ENCODE peak calls at places on chromosomes 6 and 20, in four cellular contexts. B is HepG2, T is Panc1, I is stomach. W is an unnamed sample.

GRCh38 chr6:100726741-100727140 is 154.4 kb downstream of the ASCC3 start:
- DNase-seq in I (no peak), T (no peak), B (no peak), W (no peak)

GRCh38 chr6:100504786-100505737 is 40.3 kb upstream of the SIM1 start:
- DNase-seq in T (peak), I (no peak), B (no peak), W (peak)

GRCh38 chr20:17856837-17857605 is 111.6 kb downstream of the SNX5 start:
- DNase-seq in I (no peak), B (no peak), T (no peak), W (no peak)

GRCh38 chr6:100203391-100203790 is 209.4 kb upstream of the MCHR2 start:
- DNase-seq in I (no peak), B (no peak), T (no peak), W (no peak)

GRCh38 chr6:39430968-39431523 is 108.5 kb upstream of the KCNK16 start:
- DNase-seq in B (no peak), T (no peak), I (peak), W (peak)

GRCh38 chr20:39259010-39259803 is 297.1 kb downstream of the DHX35 start:
- DNase-seq in I (no peak), T (no peak), B (no peak), W (no peak)

GRCh38 chr20:38631155-38632022 is 29.8 kb downstream of the ARHGAP40 start:
- DNase-seq in T (no peak), B (no peak), I (no peak), W (no peak)

GRCh38 chr6:16414205-16414604 is 175.8 kb downstream of the GMPR start:
- DNase-seq in B (no peak), I (no peak), T (no peak), W (no peak)

GRCh38 chr20:10033905-10034304 is 882 bp upstream of the ANKEF1 start:
- DNase-seq in I (no peak), T (no peak), B (no peak), W (no peak)

GRCh38 chr6:169340395-169340794 is 86.7 kb upstream of the THBS2 start:
- DNase-seq in I (no peak), T (no peak), B (no peak), W (no peak)
- H3K4me3 ChIP-seq in I (no peak), T (no peak), B (no peak), W (no peak)

GRCh38 chr6:41100871-41101287 is 28.1 kb downstream of the NFYA start:
- DNase-seq in I (no peak), B (no peak), T (no peak), W (no peak)
- TF ChIP-seq POLR2AphosphoS5 in I (no peak), B (no peak), T (no peak), W (no peak)

GRCh38 chr6:112163295-112164257 is 76.2 kb downstream of the FAM229B start:
- DNase-seq in I (peak), B (peak), T (peak), W (no peak)
- TF ChIP-seq CTCF in I (peak), B (peak), T (peak), W (no peak)

DNA sequence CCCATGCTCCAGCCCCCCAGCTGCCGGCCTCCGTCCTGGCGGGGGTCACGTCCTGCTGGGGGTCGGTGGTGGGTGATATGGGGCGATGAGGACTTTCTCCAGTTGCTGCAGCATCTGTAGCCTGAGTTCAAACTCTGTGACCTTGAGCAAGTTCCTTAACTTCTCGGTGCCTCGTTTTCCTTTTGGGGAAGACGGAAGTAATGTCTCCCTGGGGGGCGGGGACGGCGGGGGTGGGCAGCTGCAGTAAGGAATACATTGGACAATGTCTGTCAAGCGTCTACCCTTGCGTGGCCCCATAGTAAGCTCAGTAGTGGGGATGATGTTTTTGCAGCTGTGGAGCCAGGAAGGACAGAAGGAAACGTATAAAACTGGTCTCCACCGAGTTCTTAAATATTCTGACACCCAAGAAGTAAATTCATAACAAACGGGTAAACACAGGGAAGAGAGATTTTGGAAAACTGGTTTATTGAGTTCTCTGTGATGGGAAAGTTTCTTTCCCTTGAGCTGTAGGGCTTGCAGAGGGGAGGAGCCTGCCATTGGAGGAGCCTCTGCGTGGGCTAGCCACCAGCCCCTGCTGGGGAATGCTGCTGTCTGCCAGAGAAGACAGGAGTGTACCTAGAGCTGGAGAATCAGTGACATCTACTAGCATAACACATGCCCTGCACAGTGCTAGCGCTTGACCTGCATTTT is 1.0 kb upstream of the ACSS1 start:
- DNase-seq in I (peak), B (peak), T (no peak), W (no peak)
- H3K4me3 ChIP-seq in I (peak), B (peak), T (peak), W (peak)

GRCh38 chr6:160950507-160950906 is 41.1 kb upstream of the MAP3K4 start:
- DNase-seq in T (peak), B (no peak), I (peak), W (no peak)
- TF ChIP-seq POLR2AphosphoS5 in T (no peak), B (no peak), I (peak), W (no peak)

DNA sequence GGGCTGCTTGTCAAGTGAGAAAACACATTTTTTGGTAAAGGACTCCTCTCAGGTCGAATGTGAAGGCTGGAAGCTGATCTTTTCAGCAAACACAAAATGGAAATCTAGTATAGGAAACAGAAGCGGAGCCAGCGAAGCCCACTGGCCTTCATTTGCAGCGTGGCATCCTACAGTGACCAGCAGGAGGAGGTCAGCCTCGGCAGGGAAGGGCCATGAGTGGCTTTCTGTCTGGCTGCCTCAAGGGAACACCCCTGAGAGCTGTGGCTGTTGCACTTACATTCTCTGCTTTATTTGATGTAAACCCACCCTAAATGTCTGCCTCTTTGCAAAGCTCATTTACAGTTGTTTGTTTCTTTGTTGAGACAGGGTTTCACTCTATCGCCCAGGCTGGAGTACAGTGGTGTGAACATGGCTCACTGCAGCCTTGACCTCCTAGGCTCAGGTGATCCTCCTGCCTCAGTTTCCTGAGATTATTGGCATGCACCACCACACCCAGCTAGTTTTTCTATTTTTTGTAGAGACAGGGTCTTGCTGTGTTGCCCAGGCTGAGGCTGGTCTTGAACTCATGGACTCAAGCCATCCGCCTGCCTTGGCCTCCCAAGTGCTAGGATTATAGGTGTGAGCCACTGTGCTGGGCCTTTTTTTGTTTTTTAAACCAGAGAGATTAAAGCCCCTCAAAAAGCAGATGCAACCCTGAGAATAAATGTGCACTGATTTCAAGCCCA is 322.0 kb upstream of the SOX4 start:
- DNase-seq in T (no peak), B (peak), I (no peak), W (no peak)
- TF ChIP-seq CTCF in T (no peak), B (peak), I (no peak), W (no peak)

DNA sequence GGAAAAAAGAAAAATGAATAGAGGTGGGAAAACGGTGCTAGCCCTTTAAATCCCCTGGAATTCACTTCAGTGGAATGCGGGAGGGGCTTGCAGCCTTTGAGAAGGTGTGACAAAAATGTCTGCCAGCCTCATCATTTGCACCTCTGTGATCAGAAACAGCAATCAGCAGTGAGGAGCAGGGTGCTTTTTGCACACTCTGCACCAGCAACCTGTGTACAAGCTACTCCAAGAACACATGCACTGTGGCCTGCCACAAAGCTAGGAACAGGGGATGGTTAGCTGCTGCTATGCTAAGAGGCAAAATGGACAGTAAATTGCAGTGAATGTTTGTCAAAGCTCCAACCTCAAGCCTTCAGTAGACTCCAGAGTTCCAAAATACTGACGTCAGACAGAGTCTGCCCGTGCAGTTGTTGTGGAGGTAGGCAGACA is 29.7 kb downstream of the GINS1 start:
- DNase-seq in I (no peak), B (no peak), T (no peak), W (no peak)
- H3K4me3 ChIP-seq in I (no peak), B (no peak), T (no peak), W (no peak)

W was measured in breast epithelium.